ENCODE peak calls at places on chromosome 15, in four cellular contexts. N is left lung, F is ovary, U is tibial artery. B is an unnamed sample.
A peak's percentile ranks its signal among the peaks of the same experiment; 100 is the strongest.

GRCh38 chr15:65987100-65987499 is 117.8 kb downstream of the RAB11A start:
- DNase-seq in N (no peak), F (no peak), U (no peak), B (no peak)

GRCh38 chr15:60009124-60009523 is 5.0 kb downstream of the FOXB1 start:
- DNase-seq in N (no peak), F (no peak), U (no peak), B (no peak)

GRCh38 chr15:42845581-42845980 is 75.0 kb downstream of the TTBK2 start:
- DNase-seq in N (no peak), F (no peak), U (no peak), B (no peak)

GRCh38 chr15:62896969-62897486 is 145.5 kb upstream of the TPM1 start:
- DNase-seq in N (peak; percentile 88), F (peak; percentile 93), U (peak; percentile 95), B (peak; percentile 72)

GRCh38 chr15:33411596-33412545 is 101.1 kb downstream of the RYR3 start:
- DNase-seq in N (no peak), F (no peak), U (no peak), B (peak; percentile 69)

GRCh38 chr15:75350601-75351331 is 3.9 kb downstream of the NEIL1 start:
- DNase-seq in N (no peak), F (no peak), U (no peak), B (no peak)

GRCh38 chr15:51121118-51121517 is 26.4 kb upstream of the TNFAIP8L3 start:
- DNase-seq in N (no peak), F (peak; percentile 61), U (peak; percentile 82), B (no peak)

GRCh38 chr15:75727031-75727531 is 14.4 kb upstream of the CSPG4 start:
- DNase-seq in N (peak; percentile 62), F (no peak), U (peak; percentile 57), B (peak; percentile 11)

GRCh38 chr15:90376789-90377188 is 11.3 kb upstream of the IQGAP1 start:
- DNase-seq in N (no peak), F (no peak), U (no peak), B (no peak)

GRCh38 chr15:33242669-33243191 is 48.2 kb upstream of the FMN1 start:
- DNase-seq in N (no peak), F (no peak), U (no peak), B (no peak)

GRCh38 chr15:80423215-80423614 is 19.0 kb downstream of the ARNT2 start:
- DNase-seq in N (no peak), F (no peak), U (no peak), B (no peak)

GRCh38 chr15:51076898-51077564 is 17.7 kb downstream of the TNFAIP8L3 start:
- DNase-seq in N (peak; percentile 84), F (peak; percentile 85), U (peak; percentile 74), B (peak; percentile 18)

GRCh38 chr15:100671858-100672543 is 69.6 kb downstream of the ASB7 start:
- DNase-seq in N (no peak), F (no peak), U (peak; percentile 48), B (no peak)

GRCh38 chr15:56667517-56667916 is 65.8 kb downstream of the ZNF280D start:
- DNase-seq in N (no peak), F (no peak), U (no peak), B (no peak)

GRCh38 chr15:88341653-88342052 is 85.1 kb upstream of the NTRK3 start:
- DNase-seq in N (no peak), F (no peak), U (no peak), B (no peak)

GRCh38 chr15:51771773-51772172 is 20.4 kb downstream of the TMOD2 start:
- DNase-seq in N (no peak), F (no peak), U (no peak), B (no peak)

GRCh38 chr15:80581976-80582375 is 113.1 kb upstream of the ABHD17C start:
- DNase-seq in N (no peak), F (no peak), U (no peak), B (no peak)

GRCh38 chr15:36161108-36161507 is 418.3 kb upstream of the CDIN1 start:
- DNase-seq in N (no peak), F (no peak), U (no peak), B (no peak)

GRCh38 chr15:56244811-56245576 is 1.3 kb upstream of the RFX7 start:
- DNase-seq in N (no peak), F (peak; percentile 9), U (peak; percentile 64), B (peak; percentile 19)

GRCh38 chr15:35427091-35427490 is 118.9 kb downstream of the DPH6 start:
- DNase-seq in N (no peak), F (no peak), U (no peak), B (no peak)

GRCh38 chr15:93073465-93073952 is 15.5 kb downstream of the RGMA start:
- DNase-seq in N (no peak), F (peak; percentile 30), U (no peak), B (peak; percentile 59)

GRCh38 chr15:92383528-92384326 is 10.0 kb upstream of the ST8SIA2 start:
- DNase-seq in N (no peak), F (no peak), U (no peak), B (no peak)

GRCh38 chr15:52018244-52018643 is 775 bp upstream of the MAPK6 start:
- DNase-seq in N (no peak), F (no peak), U (no peak), B (no peak)

GRCh38 chr15:73711526-73711925 is 27.3 kb downstream of the CD276 start:
- DNase-seq in N (no peak), F (no peak), U (no peak), B (no peak)

GRCh38 chr15:71572452-71573053 is 237.8 kb upstream of the NR2E3 start:
- DNase-seq in N (no peak), F (no peak), U (no peak), B (no peak)

GRCh38 chr15:45759910-45760309 is 125.1 kb downstream of the SQOR start:
- DNase-seq in N (no peak), F (no peak), U (no peak), B (no peak)

GRCh38 chr15:85289677-85290365 is 90.6 kb upstream of the AKAP13 start:
- DNase-seq in N (no peak), F (no peak), U (no peak), B (peak; percentile 65)

GRCh38 chr15:34652726-34653033 is 69.2 kb upstream of the GOLGA8B start:
- DNase-seq in N (no peak), F (no peak), U (no peak), B (no peak)

GRCh38 chr15:50150349-50150748 is 31.3 kb upstream of the ATP8B4 start:
- DNase-seq in N (no peak), F (no peak), U (no peak), B (no peak)

GRCh38 chr15:63491116-63491817 is 13.1 kb upstream of the USP3 start:
- DNase-seq in N (no peak), F (no peak), U (no peak), B (no peak)

GRCh38 chr15:96337991-96338771 is 7.7 kb downstream of the NR2F2 start:
- DNase-seq in N (no peak), F (no peak), U (no peak), B (no peak)

GRCh38 chr15:96337354-96337990 is 7.0 kb downstream of the NR2F2 start:
- DNase-seq in N (no peak), F (no peak), U (no peak), B (no peak)

GRCh38 chr15:96335429-96335807 is 4.9 kb downstream of the NR2F2 start:
- DNase-seq in N (no peak), F (no peak), U (no peak), B (no peak)

GRCh38 chr15:96336045-96336642 is 5.6 kb downstream of the NR2F2 start:
- DNase-seq in N (no peak), F (no peak), U (no peak), B (no peak)

GRCh38 chr15:96336643-96337353 is 6.3 kb downstream of the NR2F2 start:
- DNase-seq in N (no peak), F (peak; percentile 18), U (peak; percentile 65), B (peak; percentile 33)
- H3K4me1 ChIP-seq in N (peaks cover 16% of the 10 kb centered on the region), F (no peaks in the 10 kb centered on the region), U (no peaks in the 10 kb centered on the region), B (peaks cover 13% of the 10 kb centered on the region)

DNA sequence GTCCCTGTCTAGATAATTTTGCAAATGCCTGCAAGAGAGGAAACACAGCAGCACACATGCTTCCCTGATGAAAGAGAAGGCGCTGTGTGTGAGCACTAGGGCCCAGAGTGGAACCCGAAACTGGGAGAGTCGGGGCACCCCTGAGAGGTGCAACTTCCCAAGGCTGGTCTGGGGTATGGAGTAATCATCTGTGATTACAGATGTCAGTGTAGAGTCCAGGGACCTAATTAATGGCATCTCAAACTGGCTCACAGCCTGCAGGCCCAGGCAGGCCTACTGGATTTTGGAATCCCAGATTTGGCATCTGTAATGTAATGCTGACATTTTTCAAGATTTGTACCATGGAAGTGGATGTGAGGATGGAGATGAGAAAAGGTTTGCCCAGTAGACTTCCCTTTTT is 29.4 kb downstream of the PGPEP1L start:
- DNase-seq in N (no peak), F (no peak), U (no peak), B (no peak)
- TF ChIP-seq CTCF in N (no peak), F (no peak), U (no peak), B (no peak)

GRCh38 chr15:40438712-40439111 is 2.0 kb upstream of the BAHD1 start:
- DNase-seq in N (peak; percentile 68), F (peak; percentile 36), U (no peak), B (no peak)
- H3K4me1 ChIP-seq in N (peaks cover 43% of the 10 kb centered on the region), F (peaks cover 17% of the 10 kb centered on the region), U (peaks cover 39% of the 10 kb centered on the region), B (peaks cover 14% of the 10 kb centered on the region)

GRCh38 chr15:29269485-29270168 is at the start of gene NSMCE3:
- DNase-seq in N (peak; percentile 96), F (peak; percentile 88), U (peak; percentile 92), B (peak; percentile 73)

GRCh38 chr15:29272219-29272618 is 2.6 kb upstream of the NSMCE3 start:
- DNase-seq in N (no peak), F (no peak), U (no peak), B (no peak)

GRCh38 chr15:29270976-29271375 is 1.4 kb upstream of the NSMCE3 start:
- DNase-seq in N (no peak), F (no peak), U (no peak), B (no peak)

GRCh38 chr15:29268706-29269484 is 727 bp downstream of the NSMCE3 start:
- DNase-seq in N (no peak), F (peak; percentile 35), U (peak; percentile 70), B (peak; percentile 13)

GRCh38 chr15:29270169-29270955 is 740 bp upstream of the NSMCE3 start:
- DNase-seq in N (no peak), F (peak; percentile 11), U (no peak), B (no peak)
- TF ChIP-seq CTCF in N (no peak), F (no peak), U (no peak), B (no peak)

DNA sequence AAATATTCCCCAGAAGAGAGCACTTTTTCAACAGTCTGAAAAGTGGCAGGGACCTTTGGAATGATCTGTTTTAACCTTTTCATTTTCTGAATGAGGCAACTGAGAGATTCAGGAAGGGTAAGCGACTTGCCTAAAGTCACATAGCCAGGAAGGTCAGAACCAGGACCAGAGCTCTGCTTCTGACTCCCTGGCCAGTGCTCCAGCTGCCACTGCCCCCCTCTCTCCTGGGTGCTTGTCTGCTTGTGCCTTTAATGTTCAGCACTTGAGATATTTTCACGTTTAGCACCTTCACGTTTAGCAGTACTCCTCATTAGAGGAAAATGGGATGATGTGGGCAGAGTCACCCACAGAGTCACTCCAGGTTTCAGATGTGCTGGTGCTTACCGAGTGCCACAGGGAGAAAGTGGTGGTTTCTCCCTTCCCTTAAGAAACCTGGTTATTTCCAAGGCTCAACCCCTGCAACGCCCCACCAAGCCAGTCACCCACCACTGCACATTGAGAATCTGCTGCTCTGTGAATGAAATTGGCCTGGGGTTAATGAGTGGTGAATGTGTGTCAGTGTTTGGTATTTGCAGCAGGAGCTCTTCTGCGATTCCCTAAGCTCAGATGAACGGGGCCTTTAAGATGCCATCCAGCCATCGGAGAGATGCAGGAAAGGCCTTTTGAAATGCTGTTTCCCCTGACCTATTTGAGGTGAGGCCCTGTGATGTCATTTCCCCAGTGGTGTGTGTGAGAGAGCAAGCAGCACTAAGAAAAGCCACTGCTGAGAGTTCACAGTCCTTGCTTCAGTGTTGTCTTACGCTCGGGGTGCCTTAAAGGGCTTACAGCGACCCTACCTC is 68.6 kb downstream of the SMAD3 start:
- DNase-seq in N (no peak), F (no peak), U (peak; percentile 61), B (no peak)
- H3K4me1 ChIP-seq in N (peaks cover 79% of the 10 kb centered on the region), F (peaks cover 48% of the 10 kb centered on the region), U (peaks cover 36% of the 10 kb centered on the region), B (peaks cover 99% of the 10 kb centered on the region)

GRCh38 chr15:77112819-77113569 is 42.1 kb upstream of the TSPAN3 start:
- DNase-seq in N (no peak), F (no peak), U (no peak), B (no peak)
- TF ChIP-seq CTCF in N (no peak), F (no peak), U (no peak), B (no peak)